ENCODE peak calls at places on chromosome X, in seven cellular contexts. W, H, I, B, T, Q and V are unnamed samples. For H3K9me3, the result is how much of the 10 kb centered on the place peaks cover.

GRCh38 chrX:19789376-19789775 is 98.0 kb downstream of the SH3KBP1 start:
- DNase-seq in H (no peak), W (no peak), B (no peak), T (no peak), Q (no peak), I (no peak), V (no peak)

GRCh38 chrX:55151199-55151598 is 62.4 kb downstream of the PAGE2 start:
- DNase-seq in B (no peak), W (no peak), I (no peak), H (no peak), Q (no peak), T (no peak), V (no peak)

GRCh38 chrX:826448-826847 is 195.9 kb downstream of the SHOX start:
- DNase-seq in B (no peak), Q (no peak), T (no peak), I (no peak), W (no peak), H (no peak), V (no peak)

GRCh38 chrX:70970482-70970999 is 39.6 kb upstream of the SLC7A3 start:
- DNase-seq in T (no peak), Q (peak), W (no peak), H (no peak), B (no peak), I (no peak), V (peak)

GRCh38 chrX:112470551-112470950 is 209.2 kb downstream of the LHFPL1 start:
- DNase-seq in H (no peak), I (no peak), Q (no peak), B (no peak), W (no peak), T (no peak), V (no peak)

GRCh38 chrX:11257711-11258110 is 35.5 kb upstream of the AMELX start:
- DNase-seq in H (no peak), I (no peak), T (peak), B (no peak), Q (no peak), W (no peak), V (no peak)

GRCh38 chrX:138067415-138067814 is 501.5 kb downstream of the ZIC3 start:
- DNase-seq in T (no peak), Q (no peak), I (no peak), B (no peak), H (no peak), W (no peak), V (no peak)

GRCh38 chrX:39957816-39958561 is 139.8 kb downstream of the BCOR start:
- DNase-seq in T (peak), Q (no peak), H (no peak), B (no peak), W (no peak), I (no peak), V (no peak)

GRCh38 chrX:56833626-56834025 is 104.6 kb downstream of the NBDY start:
- DNase-seq in W (no peak), Q (no peak), B (no peak), H (no peak), T (no peak), I (no peak), V (no peak)
- H3K9me3 ChIP-seq in W (under half), Q (under half), B (under half), H (under half), T (under half), I (under half), V (under half)

DNA sequence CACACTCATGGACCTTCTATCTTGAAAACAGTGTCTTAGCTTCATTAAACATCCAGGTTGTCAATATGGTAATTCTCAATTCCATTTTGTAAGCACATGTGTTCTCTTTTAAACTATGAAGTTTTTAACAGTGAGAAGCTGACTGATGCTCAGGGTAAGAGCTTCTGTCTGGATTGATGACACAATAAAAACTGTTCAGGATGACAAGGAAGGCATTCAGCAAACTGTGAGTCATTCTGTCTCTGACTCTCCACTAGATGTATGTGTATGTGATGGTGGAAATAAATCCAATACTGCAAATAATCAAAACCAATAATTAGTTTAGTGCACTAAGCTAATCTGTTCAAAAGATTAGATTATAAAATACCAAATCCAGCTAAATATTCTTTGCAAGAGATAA is 115.3 kb upstream of the ARX start:
- DNase-seq in H (no peak), Q (no peak), B (no peak), W (no peak), I (no peak), T (no peak), V (no peak)
- H3K9me3 ChIP-seq in H (under half), Q (under half), B (under half), W (under half), I (under half), T (under half), V (under half)

GRCh38 chrX:81875800-81876199 is 673.9 kb downstream of the SH3BGRL start:
- DNase-seq in T (no peak), H (no peak), Q (no peak), B (no peak), I (no peak), W (no peak), V (no peak)
- H3K9me3 ChIP-seq in T (under half), H (under half), Q (under half), B (under half), I (under half), W (under half), V (under half)

GRCh38 chrX:2220296-2220695 is 280.5 kb downstream of the DHRSX start:
- DNase-seq in I (no peak), W (no peak), B (no peak), T (no peak), Q (no peak), H (no peak), V (no peak)
- H3K9me3 ChIP-seq in I (half or more), W (under half), B (under half), T (under half), Q (under half), H (under half), V (under half)

DNA sequence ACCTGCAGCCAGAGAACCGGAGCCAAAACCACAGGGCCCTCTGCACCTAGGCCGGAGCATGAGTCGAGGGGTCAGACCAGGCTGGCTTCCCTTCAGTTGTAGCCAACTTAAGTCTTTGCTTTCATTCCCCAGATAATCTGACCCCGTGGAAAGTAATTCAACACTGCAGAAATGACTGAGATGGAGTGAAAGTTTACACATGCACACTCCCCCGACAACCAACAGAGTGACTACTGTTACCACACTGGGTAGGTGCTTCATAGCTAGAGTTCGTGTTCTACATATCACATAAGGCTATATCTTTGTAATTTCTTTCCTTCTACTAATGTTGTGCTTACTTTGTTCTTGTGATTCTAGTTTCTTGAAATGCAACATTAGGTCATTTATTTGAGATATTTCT is 7.1 kb upstream of the CTAG2 start:
- DNase-seq in T (peak), B (no peak), I (no peak), W (no peak), Q (no peak), H (no peak), V (no peak)
- H3K9me3 ChIP-seq in T (under half), B (under half), I (under half), W (under half), Q (under half), H (under half), V (under half)

GRCh38 chrX:78659955-78660354 is 827 bp upstream of the RTL3 start:
- DNase-seq in W (no peak), Q (no peak), H (no peak), B (no peak), I (no peak), T (no peak), V (no peak)

GRCh38 chrX:78665286-78665685 is 6.2 kb upstream of the RTL3 start:
- DNase-seq in I (no peak), H (no peak), W (no peak), T (no peak), B (no peak), Q (no peak), V (no peak)
- H3K9me3 ChIP-seq in I (under half), H (under half), W (under half), T (under half), B (under half), Q (under half), V (under half)